ENCODE peak calls at places on chromosome 10, in six cellular contexts. One of them, this sample, is unnamed.

GRCh38 chr10:103448751-103449150 is 3.4 kb downstream of the CALHM2 start:
- DNase-seq in transverse colon: peak; percentile 38
- DNase-seq in cardiac fibroblast: peak; percentile 94
- DNase-seq in keratinocyte: peak; percentile 1
- DNase-seq in endothelial cell: no peak
- DNase-seq in hepatocyte: no peak
- DNase-seq in this sample: no peak

GRCh38 chr10:15069230-15069629 is 19.3 kb downstream of the ACBD7 start:
- DNase-seq in transverse colon: no peak
- DNase-seq in cardiac fibroblast: no peak
- DNase-seq in keratinocyte: no peak
- DNase-seq in endothelial cell: no peak
- DNase-seq in hepatocyte: no peak
- DNase-seq in this sample: no peak

GRCh38 chr10:112912441-112912911 is 37.6 kb upstream of the TCF7L2 start:
- DNase-seq in transverse colon: peak; percentile 30
- DNase-seq in cardiac fibroblast: peak; percentile 73
- DNase-seq in keratinocyte: no peak
- DNase-seq in endothelial cell: no peak
- DNase-seq in hepatocyte: no peak
- DNase-seq in this sample: no peak

GRCh38 chr10:103262229-103262628 is 14.7 kb upstream of the INA start:
- DNase-seq in transverse colon: no peak
- DNase-seq in cardiac fibroblast: no peak
- DNase-seq in keratinocyte: no peak
- DNase-seq in endothelial cell: no peak
- DNase-seq in hepatocyte: no peak
- DNase-seq in this sample: no peak

GRCh38 chr10:45199380-45199740 is 116.0 kb downstream of the OR13A1 start:
- DNase-seq in transverse colon: no peak
- DNase-seq in cardiac fibroblast: no peak
- DNase-seq in keratinocyte: no peak
- DNase-seq in endothelial cell: no peak
- DNase-seq in hepatocyte: no peak
- DNase-seq in this sample: no peak

GRCh38 chr10:17200885-17201164 is 647 bp downstream of the TRDMT1 start:
- DNase-seq in transverse colon: peak; percentile 53
- DNase-seq in cardiac fibroblast: peak; percentile 71
- DNase-seq in keratinocyte: no peak
- DNase-seq in endothelial cell: no peak
- DNase-seq in hepatocyte: peak; percentile 61
- DNase-seq in this sample: no peak

GRCh38 chr10:1939016-1939415 is 201.7 kb upstream of the ADARB2 start:
- DNase-seq in transverse colon: no peak
- DNase-seq in cardiac fibroblast: no peak
- DNase-seq in keratinocyte: no peak
- DNase-seq in endothelial cell: no peak
- DNase-seq in hepatocyte: no peak
- DNase-seq in this sample: no peak

GRCh38 chr10:123535386-123535785 is 130.8 kb upstream of the GPR26 start:
- DNase-seq in transverse colon: no peak
- DNase-seq in cardiac fibroblast: no peak
- DNase-seq in keratinocyte: no peak
- DNase-seq in endothelial cell: no peak
- DNase-seq in hepatocyte: no peak
- DNase-seq in this sample: no peak

GRCh38 chr10:77583527-77583926 is 54.1 kb downstream of the KCNMA1 start:
- DNase-seq in transverse colon: no peak
- DNase-seq in cardiac fibroblast: no peak
- DNase-seq in keratinocyte: peak; percentile 69
- DNase-seq in endothelial cell: no peak
- DNase-seq in hepatocyte: no peak
- DNase-seq in this sample: no peak

GRCh38 chr10:129972966-129973673 is 9.0 kb upstream of the EBF3 start:
- DNase-seq in transverse colon: no peak
- DNase-seq in cardiac fibroblast: no peak
- DNase-seq in keratinocyte: no peak
- DNase-seq in endothelial cell: no peak
- DNase-seq in hepatocyte: no peak
- DNase-seq in this sample: peak; percentile 29

GRCh38 chr10:94219829-94220228 is 142.9 kb downstream of the NOC3L start:
- DNase-seq in transverse colon: no peak
- DNase-seq in cardiac fibroblast: peak; percentile 55
- DNase-seq in keratinocyte: no peak
- DNase-seq in endothelial cell: no peak
- DNase-seq in hepatocyte: no peak
- DNase-seq in this sample: no peak

GRCh38 chr10:71063431-71063830 is 148.9 kb upstream of the UNC5B start:
- DNase-seq in transverse colon: no peak
- DNase-seq in cardiac fibroblast: no peak
- DNase-seq in keratinocyte: no peak
- DNase-seq in endothelial cell: no peak
- DNase-seq in hepatocyte: no peak
- DNase-seq in this sample: no peak

GRCh38 chr10:28431139-28431538 is 101.8 kb upstream of the WAC start:
- DNase-seq in transverse colon: no peak
- DNase-seq in cardiac fibroblast: no peak
- DNase-seq in keratinocyte: no peak
- DNase-seq in endothelial cell: no peak
- DNase-seq in hepatocyte: no peak
- DNase-seq in this sample: no peak

GRCh38 chr10:50563906-50564305 is 59.9 kb downstream of the SGMS1 start:
- DNase-seq in transverse colon: no peak
- DNase-seq in cardiac fibroblast: no peak
- DNase-seq in keratinocyte: no peak
- DNase-seq in endothelial cell: no peak
- DNase-seq in hepatocyte: no peak
- DNase-seq in this sample: no peak

GRCh38 chr10:126758867-126759266 is 88.4 kb upstream of the C10orf90 start:
- DNase-seq in transverse colon: no peak
- DNase-seq in cardiac fibroblast: no peak
- DNase-seq in keratinocyte: no peak
- DNase-seq in endothelial cell: no peak
- DNase-seq in hepatocyte: no peak
- DNase-seq in this sample: no peak

GRCh38 chr10:63929826-63930467 is 408.7 kb downstream of the REEP3 start:
- DNase-seq in transverse colon: no peak
- DNase-seq in cardiac fibroblast: no peak
- DNase-seq in keratinocyte: no peak
- DNase-seq in endothelial cell: no peak
- DNase-seq in hepatocyte: peak; percentile 44
- DNase-seq in this sample: no peak

GRCh38 chr10:90451283-90451682 is 406.6 kb downstream of the HTR7 start:
- DNase-seq in transverse colon: no peak
- DNase-seq in cardiac fibroblast: peak; percentile 50
- DNase-seq in keratinocyte: no peak
- DNase-seq in endothelial cell: no peak
- DNase-seq in hepatocyte: no peak
- DNase-seq in this sample: no peak

GRCh38 chr10:77038412-77038806 is 599.2 kb downstream of the KCNMA1 start:
- DNase-seq in transverse colon: no peak
- DNase-seq in cardiac fibroblast: no peak
- DNase-seq in keratinocyte: no peak
- DNase-seq in endothelial cell: no peak
- DNase-seq in hepatocyte: no peak
- DNase-seq in this sample: no peak

DNA sequence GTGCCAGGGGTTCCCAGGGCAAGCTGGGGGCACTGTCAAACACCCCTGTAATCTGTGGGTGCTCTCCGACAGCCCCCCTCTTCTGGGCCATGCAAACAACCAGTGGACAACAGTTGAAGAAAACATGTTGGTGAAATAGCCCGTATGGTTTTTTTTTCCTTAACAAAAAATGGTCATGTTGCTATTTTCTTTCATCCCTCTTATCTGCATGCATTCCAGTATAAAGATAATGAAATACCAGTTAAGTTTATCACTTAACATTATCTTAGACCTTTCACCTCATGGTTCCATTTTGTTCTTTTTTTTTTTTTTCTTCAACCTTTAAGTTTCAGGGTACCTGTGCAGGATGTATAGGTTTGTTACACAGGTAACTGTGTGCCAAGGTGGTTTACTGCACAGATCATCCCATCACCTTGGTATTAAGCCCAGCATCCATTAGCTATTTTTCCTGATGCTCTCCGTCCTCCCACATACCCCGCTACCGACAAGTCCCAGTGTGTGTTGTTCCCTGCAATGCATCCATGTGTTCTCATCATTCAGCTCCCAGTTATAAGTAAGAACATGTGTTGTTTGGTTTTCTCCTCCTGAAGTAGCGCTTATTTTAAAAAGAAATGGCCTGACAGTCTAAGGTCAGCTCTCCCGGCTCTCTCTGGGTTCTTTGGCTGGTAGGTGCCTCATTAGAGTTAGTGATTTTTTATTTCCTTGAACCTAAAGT is 110.1 kb downstream of the NRP1 start:
- DNase-seq in transverse colon: no peak
- DNase-seq in cardiac fibroblast: no peak
- DNase-seq in keratinocyte: no peak
- DNase-seq in endothelial cell: no peak
- DNase-seq in hepatocyte: no peak
- DNase-seq in this sample: no peak
- TF ChIP-seq CTCF in transverse colon: no peak
- TF ChIP-seq CTCF in cardiac fibroblast: no peak
- TF ChIP-seq CTCF in keratinocyte: no peak
- TF ChIP-seq CTCF in endothelial cell: no peak
- TF ChIP-seq CTCF in hepatocyte: no peak
- TF ChIP-seq CTCF in this sample: no peak

DNA sequence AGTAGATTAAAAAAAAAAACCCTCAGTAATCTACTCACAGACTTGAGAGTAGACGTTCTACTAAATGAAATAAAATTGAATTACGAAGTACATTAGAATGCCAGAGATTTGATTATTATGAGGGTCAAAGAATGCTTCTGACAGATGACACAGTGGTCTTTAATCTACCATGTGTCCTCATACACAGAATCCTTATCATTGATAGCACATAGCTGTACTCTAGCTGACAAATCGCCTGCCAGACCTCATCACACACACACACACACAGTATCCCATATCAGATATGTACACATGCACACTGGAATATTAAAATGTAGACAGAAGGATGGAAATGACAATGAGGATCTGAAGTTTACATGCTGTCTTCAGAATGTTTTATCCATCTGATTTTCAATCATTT is 104.6 kb downstream of the SORCS1 start:
- DNase-seq in transverse colon: no peak
- DNase-seq in cardiac fibroblast: no peak
- DNase-seq in keratinocyte: no peak
- DNase-seq in endothelial cell: no peak
- DNase-seq in hepatocyte: no peak
- DNase-seq in this sample: no peak
- TF ChIP-seq CTCF in transverse colon: no peak
- TF ChIP-seq CTCF in cardiac fibroblast: no peak
- TF ChIP-seq CTCF in keratinocyte: no peak
- TF ChIP-seq CTCF in endothelial cell: no peak
- TF ChIP-seq CTCF in hepatocyte: no peak
- TF ChIP-seq CTCF in this sample: no peak

DNA sequence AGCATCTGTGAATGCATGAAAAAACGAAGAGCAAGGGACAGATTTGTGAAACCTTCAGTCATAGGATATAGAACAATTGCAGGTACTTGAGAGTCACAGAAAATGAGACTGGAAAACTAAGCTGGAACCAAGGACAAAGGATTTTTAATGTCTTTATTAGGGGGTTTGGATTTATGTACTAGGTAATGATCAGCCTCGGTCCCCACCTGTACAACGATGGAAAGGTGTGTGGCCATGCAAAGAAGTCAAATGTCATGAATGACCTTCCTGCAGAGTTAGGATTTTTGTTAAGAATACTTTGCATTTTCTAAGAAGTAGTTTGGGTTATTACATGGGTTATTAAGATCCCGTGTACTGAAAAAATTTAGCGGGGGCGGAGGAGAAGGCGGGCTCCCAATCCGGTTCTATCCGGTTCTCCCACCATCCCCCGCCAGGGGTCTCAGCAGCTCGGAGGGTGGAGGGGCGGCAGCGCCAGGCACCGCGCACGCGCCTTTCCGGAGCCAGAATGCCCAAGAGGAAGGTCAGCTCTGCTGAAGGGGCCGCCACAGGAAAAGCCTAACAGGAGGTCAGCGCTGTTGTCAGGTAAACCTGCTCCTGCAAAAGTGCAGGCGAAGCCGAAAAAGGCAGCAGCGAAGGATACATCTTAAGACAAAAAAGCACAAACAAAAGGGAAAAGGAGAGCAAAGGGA is 327.5 kb upstream of the PLXDC2 start:
- DNase-seq in transverse colon: peak; percentile 15
- DNase-seq in cardiac fibroblast: peak; percentile 29
- DNase-seq in keratinocyte: no peak
- DNase-seq in endothelial cell: peak; percentile 71
- DNase-seq in hepatocyte: peak; percentile 39
- DNase-seq in this sample: peak; percentile 70
- TF ChIP-seq CTCF in transverse colon: no peak
- TF ChIP-seq CTCF in cardiac fibroblast: no peak
- TF ChIP-seq CTCF in keratinocyte: no peak
- TF ChIP-seq CTCF in endothelial cell: no peak
- TF ChIP-seq CTCF in hepatocyte: peak; percentile 15
- TF ChIP-seq CTCF in this sample: peak; percentile 10

GRCh38 chr10:23293145-23293724 is 51.4 kb downstream of the C10orf67 start:
- DNase-seq in transverse colon: no peak
- DNase-seq in cardiac fibroblast: peak; percentile 40
- DNase-seq in keratinocyte: no peak
- DNase-seq in endothelial cell: peak; percentile 69
- DNase-seq in hepatocyte: peak; percentile 59
- DNase-seq in this sample: peak; percentile 66

GRCh38 chr10:23293973-23294372 is 50.6 kb downstream of the C10orf67 start:
- DNase-seq in transverse colon: no peak
- DNase-seq in cardiac fibroblast: no peak
- DNase-seq in keratinocyte: no peak
- DNase-seq in endothelial cell: no peak
- DNase-seq in hepatocyte: no peak
- DNase-seq in this sample: no peak

GRCh38 chr10:23291551-23292334 is 52.9 kb downstream of the C10orf67 start:
- DNase-seq in transverse colon: no peak
- DNase-seq in cardiac fibroblast: no peak
- DNase-seq in keratinocyte: no peak
- DNase-seq in endothelial cell: no peak
- DNase-seq in hepatocyte: peak; percentile 10
- DNase-seq in this sample: no peak

DNA sequence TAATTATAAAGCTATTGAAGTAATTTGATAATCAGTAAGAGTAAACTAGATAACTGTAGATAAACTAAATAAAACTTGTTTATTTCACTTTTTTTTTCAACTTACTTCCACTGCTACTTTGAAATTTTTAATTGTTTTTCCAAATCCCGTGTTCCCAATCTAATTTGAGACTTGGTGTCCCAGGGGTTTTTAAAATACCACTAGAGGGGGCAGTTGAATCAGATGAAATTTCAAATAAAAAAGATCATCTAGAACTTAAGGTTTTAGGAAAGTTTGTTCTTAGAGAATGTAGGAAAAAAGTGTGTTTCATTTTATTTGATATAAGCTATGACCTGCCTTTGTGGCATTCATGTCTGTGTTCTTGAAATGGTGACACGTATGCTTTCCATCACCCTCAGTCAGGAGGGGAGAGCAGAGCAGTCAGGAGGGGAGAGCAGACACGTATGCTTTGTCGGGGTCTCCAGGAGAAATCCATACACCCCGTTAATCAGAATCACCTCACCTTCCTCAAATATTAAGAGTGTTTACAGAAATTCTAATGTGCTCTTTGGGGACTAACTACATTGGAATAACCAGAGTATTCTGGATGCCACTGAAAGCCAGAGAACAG is 49.9 kb downstream of the C10orf67 start:
- DNase-seq in transverse colon: no peak
- DNase-seq in cardiac fibroblast: peak; percentile 46
- DNase-seq in keratinocyte: no peak
- DNase-seq in endothelial cell: no peak
- DNase-seq in hepatocyte: no peak
- DNase-seq in this sample: no peak
- TF ChIP-seq CTCF in transverse colon: peak; percentile 12
- TF ChIP-seq CTCF in cardiac fibroblast: peak; percentile 42
- TF ChIP-seq CTCF in keratinocyte: no peak
- TF ChIP-seq CTCF in endothelial cell: peak; percentile 58
- TF ChIP-seq CTCF in hepatocyte: peak; percentile 58
- TF ChIP-seq CTCF in this sample: peak; percentile 62

This sample was measured in nephron progenitor cell.